ENCODE peak calls at places on chromosomes 13 and 19, in seven cellular contexts. One of them, this sample, is unnamed.

GRCh38 chr19:50759886-50760285 is 10.4 kb upstream of the GPR32 start:
- DNase-seq in activated CD4-positive, alpha-beta T cell treated with anti-CD3 and anti-CD28 coated beads for 24 hours: no peak
- DNase-seq in omental fat pad: no peak
- DNase-seq in posterior cingulate gyrus: no peak
- DNase-seq in T-helper 2 cell: no peak
- DNase-seq in choroid plexus epithelial cell: peak; percentile 30
- DNase-seq in Calu3: no peak
- DNase-seq in this sample: no peak

GRCh38 chr13:33014291-33014690 is 1.9 kb upstream of the KL start:
- DNase-seq in Calu3: no peak
- DNase-seq in activated CD4-positive, alpha-beta T cell treated with anti-CD3 and anti-CD28 coated beads for 24 hours: no peak
- DNase-seq in posterior cingulate gyrus: no peak
- DNase-seq in choroid plexus epithelial cell: no peak
- DNase-seq in T-helper 2 cell: no peak
- DNase-seq in omental fat pad: no peak
- DNase-seq in this sample: no peak

GRCh38 chr19:18385675-18386542 is at the start of gene GDF15:
- DNase-seq in omental fat pad: no peak
- DNase-seq in activated CD4-positive, alpha-beta T cell treated with anti-CD3 and anti-CD28 coated beads for 24 hours: no peak
- DNase-seq in choroid plexus epithelial cell: peak; percentile 98
- DNase-seq in T-helper 2 cell: no peak
- DNase-seq in posterior cingulate gyrus: no peak
- DNase-seq in Calu3: peak; percentile 84
- DNase-seq in this sample: peak; percentile 69

GRCh38 chr19:42335374-42335936 is 10.0 kb downstream of the MEGF8 start:
- DNase-seq in activated CD4-positive, alpha-beta T cell treated with anti-CD3 and anti-CD28 coated beads for 24 hours: no peak
- DNase-seq in Calu3: no peak
- DNase-seq in posterior cingulate gyrus: no peak
- DNase-seq in omental fat pad: no peak
- DNase-seq in choroid plexus epithelial cell: no peak
- DNase-seq in T-helper 2 cell: no peak
- DNase-seq in this sample: no peak

GRCh38 chr13:57633141-57633949 is 1.8 kb downstream of the PCDH17 start:
- DNase-seq in activated CD4-positive, alpha-beta T cell treated with anti-CD3 and anti-CD28 coated beads for 24 hours: no peak
- DNase-seq in choroid plexus epithelial cell: no peak
- DNase-seq in omental fat pad: no peak
- DNase-seq in Calu3: no peak
- DNase-seq in T-helper 2 cell: no peak
- DNase-seq in posterior cingulate gyrus: peak; percentile 91
- DNase-seq in this sample: no peak

GRCh38 chr19:28500319-28500718 is 712.6 kb downstream of the UQCRFS1 start:
- DNase-seq in T-helper 2 cell: no peak
- DNase-seq in choroid plexus epithelial cell: no peak
- DNase-seq in omental fat pad: no peak
- DNase-seq in activated CD4-positive, alpha-beta T cell treated with anti-CD3 and anti-CD28 coated beads for 24 hours: no peak
- DNase-seq in posterior cingulate gyrus: no peak
- DNase-seq in Calu3: no peak
- DNase-seq in this sample: no peak

GRCh38 chr19:48571378-48572162 is 19.6 kb downstream of the SULT2B1 start:
- DNase-seq in choroid plexus epithelial cell: no peak
- DNase-seq in activated CD4-positive, alpha-beta T cell treated with anti-CD3 and anti-CD28 coated beads for 24 hours: no peak
- DNase-seq in Calu3: no peak
- DNase-seq in posterior cingulate gyrus: no peak
- DNase-seq in omental fat pad: no peak
- DNase-seq in T-helper 2 cell: no peak
- DNase-seq in this sample: peak; percentile 58

GRCh38 chr19:14325863-14326262 is 55.4 kb upstream of the ADGRE5 start:
- DNase-seq in choroid plexus epithelial cell: no peak
- DNase-seq in omental fat pad: no peak
- DNase-seq in posterior cingulate gyrus: no peak
- DNase-seq in Calu3: no peak
- DNase-seq in activated CD4-positive, alpha-beta T cell treated with anti-CD3 and anti-CD28 coated beads for 24 hours: no peak
- DNase-seq in T-helper 2 cell: no peak
- DNase-seq in this sample: no peak

GRCh38 chr19:13744179-13744578 is 20.1 kb upstream of the MRI1 start:
- DNase-seq in Calu3: no peak
- DNase-seq in omental fat pad: no peak
- DNase-seq in choroid plexus epithelial cell: no peak
- DNase-seq in posterior cingulate gyrus: no peak
- DNase-seq in T-helper 2 cell: no peak
- DNase-seq in activated CD4-positive, alpha-beta T cell treated with anti-CD3 and anti-CD28 coated beads for 24 hours: no peak
- DNase-seq in this sample: no peak

GRCh38 chr19:42091300-42092266 is 15.6 kb downstream of the ZNF574 start:
- DNase-seq in T-helper 2 cell: no peak
- DNase-seq in posterior cingulate gyrus: no peak
- DNase-seq in choroid plexus epithelial cell: no peak
- DNase-seq in Calu3: peak; percentile 67
- DNase-seq in activated CD4-positive, alpha-beta T cell treated with anti-CD3 and anti-CD28 coated beads for 24 hours: no peak
- DNase-seq in omental fat pad: no peak
- DNase-seq in this sample: no peak

GRCh38 chr13:65336916-65337315 is 1893.2 kb downstream of the PCDH9 start:
- DNase-seq in omental fat pad: no peak
- DNase-seq in Calu3: no peak
- DNase-seq in choroid plexus epithelial cell: peak; percentile 96
- DNase-seq in T-helper 2 cell: no peak
- DNase-seq in posterior cingulate gyrus: no peak
- DNase-seq in activated CD4-positive, alpha-beta T cell treated with anti-CD3 and anti-CD28 coated beads for 24 hours: no peak
- DNase-seq in this sample: no peak

GRCh38 chr13:37070956-37071355 is 11.5 kb upstream of the SUPT20H start:
- DNase-seq in T-helper 2 cell: no peak
- DNase-seq in Calu3: no peak
- DNase-seq in activated CD4-positive, alpha-beta T cell treated with anti-CD3 and anti-CD28 coated beads for 24 hours: no peak
- DNase-seq in posterior cingulate gyrus: no peak
- DNase-seq in omental fat pad: no peak
- DNase-seq in choroid plexus epithelial cell: no peak
- DNase-seq in this sample: no peak

This sample was measured in breast epithelium.